ENCODE peak calls at places on chromosomes 2 and 18, in nine cellular contexts. D, V, Q, W, B, X, C, M and H are unnamed samples.

GRCh38 chr2:66888791-66889631 is 454.1 kb downstream of the MEIS1 start:
- DNase-seq in D (no peak), V (no peak), Q (peak), W (peak), B (peak), X (no peak), C (peak), M (no peak), H (no peak)

GRCh38 chr2:127768775-127769479 is 42.0 kb downstream of the WDR33 start:
- DNase-seq in D (no peak), V (no peak), Q (no peak), W (no peak), B (peak), X (no peak), C (no peak), M (no peak), H (no peak)

GRCh38 chr2:164794432-164795231 is 47.0 kb downstream of the COBLL1 start:
- DNase-seq in D (no peak), V (no peak), Q (no peak), W (no peak), B (no peak), X (no peak), C (no peak), M (no peak), H (no peak)

GRCh38 chr2:23497536-23497935 is 112.6 kb downstream of the KLHL29 start:
- DNase-seq in D (no peak), V (no peak), Q (peak), W (no peak), B (no peak), X (no peak), C (no peak), M (no peak), H (no peak)

GRCh38 chr2:105388971-105389381 is 9.9 kb downstream of the FHL2 start:
- DNase-seq in D (no peak), V (no peak), Q (peak), W (peak), B (peak), X (no peak), C (no peak), M (no peak), H (no peak)

GRCh38 chr2:231672617-231673347 is 35.5 kb upstream of the PTMA start:
- DNase-seq in D (peak), V (no peak), Q (peak), W (no peak), B (peak), X (peak), C (peak), M (peak), H (peak)

GRCh38 chr2:9637330-9637729 is 6.5 kb upstream of the YWHAQ start:
- DNase-seq in D (no peak), V (no peak), Q (peak), W (no peak), B (peak), X (no peak), C (no peak), M (no peak), H (peak)

GRCh38 chr2:27954771-27955384 is 64.3 kb downstream of the BABAM2 start:
- DNase-seq in D (no peak), V (no peak), Q (peak), W (peak), B (peak), X (no peak), C (peak), M (no peak), H (peak)

GRCh38 chr2:200364142-200364541 is 57.6 kb downstream of the SPATS2L start:
- DNase-seq in D (no peak), V (no peak), Q (no peak), W (no peak), B (no peak), X (no peak), C (no peak), M (no peak), H (no peak)

GRCh38 chr2:18167871-18168270 is 289.4 kb downstream of the KCNS3 start:
- DNase-seq in D (no peak), V (no peak), Q (peak), W (no peak), B (no peak), X (no peak), C (no peak), M (no peak), H (peak)

GRCh38 chr18:36805105-36805504 is 23.7 kb downstream of the TPGS2 start:
- DNase-seq in D (no peak), V (no peak), Q (no peak), W (no peak), B (no peak), X (no peak), C (no peak), M (no peak), H (no peak)

GRCh38 chr2:163248321-163249090 is 409.9 kb upstream of the KCNH7 start:
- DNase-seq in D (no peak), V (no peak), Q (no peak), W (no peak), B (no peak), X (no peak), C (no peak), M (no peak), H (no peak)

GRCh38 chr2:138720035-138720589 is 60.1 kb downstream of the NXPH2 start:
- DNase-seq in D (no peak), V (no peak), Q (no peak), W (no peak), B (no peak), X (no peak), C (no peak), M (no peak), H (no peak)

GRCh38 chr2:116687381-116687780 is 1127.1 kb upstream of the DDX18 start:
- DNase-seq in D (no peak), V (no peak), Q (no peak), W (no peak), B (no peak), X (no peak), C (no peak), M (no peak), H (no peak)

GRCh38 chr2:109188924-109189323 is 59.9 kb downstream of the SH3RF3 start:
- DNase-seq in D (no peak), V (peak), Q (no peak), W (no peak), B (no peak), X (no peak), C (no peak), M (no peak), H (no peak)

GRCh38 chr2:105782646-105783045 is 37.9 kb downstream of the NCK2 start:
- DNase-seq in D (no peak), V (no peak), Q (no peak), W (no peak), B (no peak), X (no peak), C (no peak), M (no peak), H (no peak)

GRCh38 chr18:23735021-23735464 is 45.8 kb downstream of the LAMA3 start:
- DNase-seq in D (no peak), V (no peak), Q (peak), W (no peak), B (no peak), X (no peak), C (peak), M (no peak), H (no peak)

GRCh38 chr2:241081643-241082337 is 20.3 kb downstream of the MTERF4 start:
- DNase-seq in D (peak), V (peak), Q (no peak), W (no peak), B (no peak), X (no peak), C (no peak), M (no peak), H (no peak)

GRCh38 chr2:113129519-113130078 is 2.2 kb downstream of the IL1RN start:
- DNase-seq in D (no peak), V (no peak), Q (no peak), W (no peak), B (no peak), X (no peak), C (no peak), M (no peak), H (no peak)

GRCh38 chr2:69594341-69594740 is 49.2 kb downstream of the AAK1 start:
- DNase-seq in D (no peak), V (no peak), Q (peak), W (no peak), B (peak), X (no peak), C (no peak), M (no peak), H (no peak)

GRCh38 chr18:71784777-71785176 is 759.4 kb downstream of the CBLN2 start:
- DNase-seq in D (peak), V (no peak), Q (no peak), W (no peak), B (peak), X (no peak), C (no peak), M (no peak), H (peak)

GRCh38 chr2:226584656-226585055 is 215.0 kb downstream of the IRS1 start:
- DNase-seq in D (no peak), V (no peak), Q (no peak), W (no peak), B (no peak), X (no peak), C (no peak), M (no peak), H (no peak)

GRCh38 chr2:102337481-102338386 is 17.9 kb upstream of the IL18R1 start:
- DNase-seq in D (no peak), V (no peak), Q (no peak), W (no peak), B (peak), X (no peak), C (no peak), M (no peak), H (no peak)
- H3K4me3 ChIP-seq in D (no peak), V (peak), Q (no peak), W (no peak), B (no peak), X (no peak), C (no peak), M (peak), H (no peak)

GRCh38 chr2:44940612-44941464 is 664 bp upstream of the SIX3 start:
- DNase-seq in D (no peak), V (no peak), Q (no peak), W (no peak), B (no peak), X (no peak), C (no peak), M (no peak), H (no peak)

GRCh38 chr2:44943693-44944101 is 2.2 kb downstream of the SIX3 start:
- DNase-seq in D (peak), V (no peak), Q (no peak), W (no peak), B (no peak), X (no peak), C (no peak), M (no peak), H (no peak)

GRCh38 chr2:44943031-44943692 is 1.7 kb downstream of the SIX3 start:
- DNase-seq in D (peak), V (no peak), Q (no peak), W (no peak), B (peak), X (no peak), C (no peak), M (no peak), H (no peak)

GRCh38 chr2:44941551-44942234 is at the start of gene SIX3:
- DNase-seq in D (peak), V (peak), Q (no peak), W (no peak), B (peak), X (no peak), C (peak), M (no peak), H (no peak)

DNA sequence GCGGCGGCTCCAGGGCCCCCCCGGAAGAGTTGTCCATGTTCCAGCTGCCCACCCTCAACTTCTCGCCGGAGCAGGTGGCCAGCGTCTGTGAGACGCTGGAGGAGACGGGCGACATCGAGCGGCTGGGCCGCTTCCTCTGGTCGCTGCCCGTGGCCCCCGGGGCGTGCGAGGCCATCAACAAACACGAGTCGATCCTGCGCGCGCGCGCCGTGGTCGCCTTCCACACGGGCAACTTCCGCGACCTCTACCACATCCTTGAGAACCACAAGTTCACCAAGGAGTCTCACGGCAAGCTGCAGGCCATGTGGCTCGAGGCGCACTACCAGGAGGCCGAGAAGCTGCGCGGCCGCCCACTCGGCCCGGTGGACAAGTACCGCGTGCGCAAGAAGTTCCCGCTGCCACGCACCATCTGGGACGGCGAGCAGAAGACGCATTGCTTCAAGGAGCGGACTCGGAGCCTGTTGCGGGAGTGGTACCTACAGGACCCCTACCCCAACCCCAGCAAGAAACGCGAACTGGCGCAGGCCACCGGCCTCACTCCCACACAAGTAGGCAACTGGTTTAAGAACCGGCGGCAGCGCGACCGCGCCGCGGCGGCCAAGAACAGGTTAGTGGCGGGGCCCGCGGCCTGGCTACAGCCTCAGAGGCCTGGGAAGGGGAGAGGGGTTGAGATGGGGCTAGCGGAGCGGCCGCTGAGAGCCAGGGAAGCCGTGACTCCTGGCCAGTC is 965 bp downstream of the SIX3 start:
- DNase-seq in D (peak), V (no peak), Q (no peak), W (no peak), B (peak), X (no peak), C (no peak), M (peak), H (no peak)
- H3K4me3 ChIP-seq in D (peak), V (no peak), Q (no peak), W (no peak), B (peak), X (peak), C (peak), M (peak), H (peak)

GRCh38 chr2:20594957-20595356 is 55.9 kb downstream of the HS1BP3 start:
- DNase-seq in D (no peak), V (peak), Q (no peak), W (no peak), B (no peak), X (peak), C (no peak), M (no peak), H (no peak)
- H3K4me3 ChIP-seq in D (no peak), V (no peak), Q (no peak), W (no peak), B (no peak), X (no peak), C (no peak), M (no peak), H (no peak)

GRCh38 chr2:190634381-190634780 is 14.5 kb upstream of the NAB1 start:
- DNase-seq in D (no peak), V (no peak), Q (no peak), W (no peak), B (peak), X (no peak), C (no peak), M (no peak), H (no peak)

GRCh38 chr2:190637903-190638618 is 10.8 kb upstream of the NAB1 start:
- DNase-seq in D (no peak), V (no peak), Q (no peak), W (no peak), B (peak), X (peak), C (no peak), M (no peak), H (peak)

GRCh38 chr2:190635781-190636180 is 13.1 kb upstream of the NAB1 start:
- DNase-seq in D (no peak), V (no peak), Q (no peak), W (no peak), B (peak), X (no peak), C (no peak), M (no peak), H (no peak)

GRCh38 chr2:190637331-190637734 is 11.6 kb upstream of the NAB1 start:
- DNase-seq in D (no peak), V (no peak), Q (peak), W (no peak), B (peak), X (no peak), C (no peak), M (no peak), H (no peak)

DNA sequence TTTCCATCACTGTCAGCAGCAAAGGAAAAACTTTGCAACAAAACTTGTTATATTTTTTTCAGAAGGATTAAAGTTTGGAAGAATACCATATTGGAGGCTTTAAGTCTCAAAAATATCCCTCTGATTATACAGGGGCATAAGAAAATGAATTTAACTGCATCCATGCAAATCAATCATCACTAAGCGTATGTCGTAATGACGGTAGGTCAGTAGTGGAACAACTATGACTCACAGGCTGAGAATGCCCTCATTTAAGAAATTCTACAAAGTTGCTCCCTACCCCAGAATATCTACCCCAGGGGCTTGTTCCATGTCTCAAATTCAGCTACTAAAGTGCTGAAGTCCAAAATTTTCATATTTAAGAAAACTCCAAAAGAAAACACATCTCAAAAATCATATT is 12.5 kb upstream of the NAB1 start:
- DNase-seq in D (no peak), V (no peak), Q (peak), W (no peak), B (peak), X (no peak), C (no peak), M (no peak), H (peak)
- H3K4me3 ChIP-seq in D (no peak), V (no peak), Q (no peak), W (no peak), B (no peak), X (no peak), C (no peak), M (no peak), H (no peak)

GRCh38 chr2:152546230-152546837 is 170.9 kb downstream of the PRPF40A start:
- DNase-seq in D (no peak), V (no peak), Q (no peak), W (no peak), B (no peak), X (no peak), C (peak), M (no peak), H (no peak)

GRCh38 chr2:152548111-152548875 is 169.0 kb downstream of the PRPF40A start:
- DNase-seq in D (no peak), V (no peak), Q (no peak), W (no peak), B (peak), X (peak), C (no peak), M (no peak), H (no peak)

GRCh38 chr2:152549428-152549827 is 167.8 kb downstream of the PRPF40A start:
- DNase-seq in D (no peak), V (no peak), Q (peak), W (no peak), B (peak), X (no peak), C (no peak), M (no peak), H (peak)

GRCh38 chr2:152550386-152550785 is 166.9 kb downstream of the PRPF40A start:
- DNase-seq in D (no peak), V (no peak), Q (no peak), W (no peak), B (no peak), X (peak), C (no peak), M (no peak), H (peak)

GRCh38 chr2:152548996-152549395 is 168.3 kb downstream of the PRPF40A start:
- DNase-seq in D (no peak), V (no peak), Q (peak), W (no peak), B (peak), X (no peak), C (no peak), M (no peak), H (no peak)
- H3K4me3 ChIP-seq in D (no peak), V (no peak), Q (no peak), W (no peak), B (peak), X (no peak), C (no peak), M (no peak), H (no peak)

DNA sequence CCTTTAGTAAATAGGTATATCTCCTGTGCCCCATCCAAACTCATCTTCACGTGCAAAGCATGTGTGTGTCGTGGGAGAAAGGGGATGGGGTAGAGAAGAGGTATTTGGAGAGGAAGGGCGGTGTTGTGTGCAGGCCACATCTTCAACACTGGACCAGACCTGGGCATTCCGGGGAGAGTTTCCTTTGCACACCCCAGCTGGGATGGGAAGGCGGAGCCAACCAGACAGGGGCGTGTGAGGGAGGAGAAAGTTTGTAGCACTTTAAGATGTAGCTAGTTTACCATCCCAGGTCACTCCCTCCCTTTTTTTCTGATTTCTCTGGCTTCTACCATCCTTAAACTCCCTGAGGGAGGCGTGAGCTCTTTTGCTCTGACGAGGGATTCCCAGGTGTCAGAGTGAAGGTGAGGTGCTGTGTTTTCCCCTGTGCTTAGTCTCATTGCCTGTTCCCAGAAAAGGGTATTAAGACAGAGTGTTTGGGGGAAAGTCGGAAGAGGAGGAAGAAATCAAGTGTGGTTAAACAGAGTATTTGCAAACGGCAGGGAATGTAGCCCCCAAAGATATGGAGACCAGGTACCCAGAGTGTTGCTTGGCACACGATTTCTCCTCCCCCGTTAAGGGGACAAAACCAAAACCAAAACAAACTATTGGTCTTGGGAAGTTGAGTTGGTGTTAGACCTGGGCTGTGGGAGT is 1.6 kb downstream of the SETBP1 start:
- DNase-seq in D (peak), V (peak), Q (no peak), W (no peak), B (no peak), X (no peak), C (peak), M (no peak), H (peak)
- H3K4me3 ChIP-seq in D (peak), V (peak), Q (peak), W (no peak), B (peak), X (peak), C (peak), M (peak), H (peak)

GRCh38 chr2:234335676-234336228 is 161.1 kb downstream of the ARL4C start:
- DNase-seq in D (no peak), V (peak), Q (peak), W (no peak), B (peak), X (peak), C (peak), M (peak), H (peak)
- H3K4me3 ChIP-seq in D (no peak), V (no peak), Q (no peak), W (peak), B (peak), X (no peak), C (no peak), M (no peak), H (no peak)

DNA sequence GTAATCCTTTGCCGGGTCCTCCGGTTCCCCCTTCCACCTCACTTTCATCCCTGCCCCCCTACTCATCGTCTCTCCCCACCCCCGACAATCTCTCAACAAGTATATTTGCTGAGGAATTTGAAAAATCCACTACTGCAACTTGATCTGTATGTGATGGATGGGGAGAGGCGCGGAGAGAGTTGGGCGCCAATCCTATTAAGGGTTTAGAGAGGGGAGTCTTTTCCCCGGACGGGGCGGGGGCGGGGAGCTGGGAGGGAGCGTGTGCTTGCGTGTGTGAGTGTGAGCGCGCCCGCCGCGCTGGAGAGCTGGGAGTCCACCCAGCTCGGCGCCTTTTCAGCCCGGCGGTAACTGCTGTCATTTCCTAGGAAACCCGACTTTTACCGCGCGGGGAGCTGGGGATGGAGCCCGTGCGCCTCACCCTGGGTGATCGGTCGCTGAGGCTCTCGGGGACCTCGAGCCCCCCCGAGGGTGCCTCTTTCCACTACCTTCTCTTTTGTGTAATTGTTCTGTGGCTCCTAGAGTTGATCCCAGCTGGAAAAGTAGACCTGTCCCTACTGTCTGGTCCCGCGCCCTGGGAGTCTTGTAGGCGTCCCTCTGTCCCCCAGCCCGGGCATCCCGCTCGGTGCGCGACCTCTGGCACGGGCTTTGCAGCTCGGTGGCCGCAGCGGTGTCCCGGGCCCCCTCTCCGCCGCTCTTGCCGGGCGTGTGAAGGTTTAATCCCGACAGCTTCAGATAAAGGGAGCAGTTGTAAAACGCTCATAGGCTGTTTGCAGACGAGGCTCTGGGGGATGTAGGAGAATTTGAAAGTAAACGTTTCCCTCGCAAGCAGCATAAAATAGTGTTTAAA is 1.5 kb downstream of the GLI2 start:
- DNase-seq in D (peak), V (peak), Q (peak), W (peak), B (peak), X (peak), C (no peak), M (no peak), H (peak)
- H3K4me3 ChIP-seq in D (peak), V (peak), Q (peak), W (peak), B (peak), X (peak), C (peak), M (peak), H (peak)